ENCODE peak calls at places on chromosomes 11 and 22, in nine cellular contexts. Q is endodermal cell; E is CD8-positive, alpha-beta memory T cell; O is effector memory CD8-positive, alpha-beta T cell; P is stimulated activated CD8-positive, alpha-beta memory T cell treated with anti-CD3 and anti-CD28 coated beads, Interleukin-15, amount 100 ng/mL, for 4 hours; K is lower lobe of right lung; W is IMR-90; V is Peyer's patch; T is aorta. M is an unnamed sample.

GRCh38 chr22:38257170-38257569 is 15.6 kb downstream of the TMEM184B start:
- DNase-seq in O (no peak), W (peak; percentile 81), E (no peak), P (no peak), Q (no peak), V (no peak), T (no peak), K (no peak), M (no peak)

GRCh38 chr11:85756401-85757200 is 54.3 kb downstream of the SYTL2 start:
- DNase-seq in Q (no peak), T (no peak), V (peak; percentile 52), O (peak; percentile 60), K (no peak), P (no peak), W (no peak), E (peak; percentile 75), M (peak; percentile 47)

GRCh38 chr11:3129591-3130268 is 35.4 kb downstream of the OSBPL5 start:
- DNase-seq in E (no peak), P (no peak), K (peak; percentile 43), Q (peak; percentile 43), W (no peak), V (no peak), O (no peak), T (peak; percentile 34), M (no peak)

GRCh38 chr11:129992161-129992944 is 10.3 kb downstream of the PRDM10 start:
- DNase-seq in E (peak; percentile 35), V (peak; percentile 56), O (no peak), T (no peak), Q (peak; percentile 85), W (peak; percentile 22), P (no peak), K (no peak), M (peak; percentile 71)

GRCh38 chr22:38314140-38314991 is 2.9 kb downstream of the CSNK1E start:
- DNase-seq in K (no peak), W (peak; percentile 75), V (no peak), O (no peak), T (no peak), Q (no peak), E (peak; percentile 24), P (no peak), M (no peak)

GRCh38 chr11:85809881-85810280 is 1.1 kb downstream of the SYTL2 start:
- DNase-seq in E (peak; percentile 33), T (peak; percentile 45), V (no peak), Q (peak; percentile 76), P (peak; percentile 13), K (no peak), O (peak; percentile 32), W (no peak), M (no peak)

GRCh38 chr11:90204832-90205646 is 17.8 kb downstream of the CHORDC1 start:
- DNase-seq in V (no peak), O (no peak), W (peak; percentile 66), Q (no peak), E (peak; percentile 48), K (no peak), P (no peak), T (no peak), M (no peak)

GRCh38 chr11:62548545-62549335 is 2.1 kb upstream of the AHNAK start:
- DNase-seq in O (no peak), P (no peak), E (no peak), W (no peak), Q (no peak), V (no peak), T (no peak), K (no peak), M (no peak)

GRCh38 chr22:36067237-36067558 is 38.6 kb upstream of the RBFOX2 start:
- DNase-seq in O (no peak), Q (no peak), K (no peak), W (no peak), E (no peak), P (no peak), T (no peak), V (no peak), M (no peak)

GRCh38 chr11:22829231-22830081 is at the start of gene SVIP:
- DNase-seq in E (peak; percentile 88), T (peak; percentile 95), Q (peak; percentile 99), K (peak; percentile 96), O (peak; percentile 91), P (peak; percentile 77), V (peak; percentile 99), W (peak; percentile 87), M (peak; percentile 92)

GRCh38 chr11:58525037-58525614 is 17.2 kb upstream of the OR5B21 start:
- DNase-seq in T (no peak), P (no peak), K (no peak), V (no peak), O (peak; percentile 21), W (no peak), Q (no peak), E (peak; percentile 77), M (peak; percentile 76)

GRCh38 chr11:97772696-97773095 is 1248.1 kb upstream of the CNTN5 start:
- DNase-seq in O (no peak), E (no peak), V (no peak), K (no peak), Q (no peak), T (no peak), W (no peak), P (no peak), M (no peak)

GRCh38 chr11:12581923-12582322 is 92.3 kb upstream of the TEAD1 start:
- DNase-seq in P (no peak), E (no peak), T (no peak), W (peak; percentile 88), K (peak; percentile 63), V (no peak), Q (peak; percentile 58), O (no peak), M (no peak)

M was measured in naive thymus-derived CD8-positive, alpha-beta T cell.